ENCODE peak calls at places on chromosome 18, in four cellular contexts. U is psoas muscle, N is left lung, V is uterus. O is an unnamed sample. For H3K9me3, the result is how much of the 10 kb centered on the place peaks cover.

GRCh38 chr18:12315481-12315880 is 7.4 kb downstream of the TUBB6 start:
- DNase-seq in V (no peak), N (no peak), U (no peak), O (no peak)

GRCh38 chr18:62425465-62426190 is 97.2 kb upstream of the ZCCHC2 start:
- DNase-seq in V (peak), N (no peak), U (peak), O (peak)

GRCh38 chr18:13791181-13791580 is 32.8 kb upstream of the MC5R start:
- DNase-seq in U (no peak), N (no peak), V (no peak), O (no peak)

GRCh38 chr18:68847219-68847860 is 49.5 kb downstream of the CCDC102B start:
- DNase-seq in N (no peak), U (no peak), V (no peak), O (no peak)

GRCh38 chr18:24368749-24369148 is 28.9 kb downstream of the OSBPL1A start:
- DNase-seq in N (no peak), U (no peak), V (no peak), O (no peak)

GRCh38 chr18:31273812-31274527 is 44.0 kb upstream of the DSG1 start:
- DNase-seq in N (no peak), U (no peak), V (no peak), O (no peak)

GRCh38 chr18:23320709-23321236 is 132.3 kb upstream of the RIOK3 start:
- DNase-seq in V (no peak), U (no peak), N (no peak), O (no peak)

GRCh38 chr18:11669948-11670275 is 19.2 kb upstream of the GNAL start:
- DNase-seq in U (no peak), V (no peak), N (no peak), O (no peak)

GRCh38 chr18:41324934-41325333 is 630.1 kb upstream of the PIK3C3 start:
- DNase-seq in N (no peak), V (no peak), U (no peak), O (no peak)

GRCh38 chr18:41881285-41881684 is 73.7 kb upstream of the PIK3C3 start:
- DNase-seq in U (no peak), N (no peak), V (no peak), O (no peak)

GRCh38 chr18:12121175-12122095 is 27.8 kb downstream of the ANKRD62 start:
- DNase-seq in U (no peak), N (no peak), V (no peak), O (no peak)

GRCh38 chr18:9827856-9828793 is 57.6 kb upstream of the TXNDC2 start:
- DNase-seq in U (no peak), N (no peak), V (no peak), O (no peak)

GRCh38 chr18:24188120-24188519 is 49.3 kb downstream of the CABYR start:
- DNase-seq in V (no peak), U (no peak), N (no peak), O (no peak)

GRCh38 chr18:1227025-1227424 is 322.4 kb downstream of the ADCYAP1 start:
- DNase-seq in U (no peak), V (no peak), N (no peak), O (no peak)

GRCh38 chr18:37529863-37530262 is 35.7 kb downstream of the CELF4 start:
- DNase-seq in V (no peak), N (no peak), U (no peak), O (no peak)

GRCh38 chr18:27363918-27364317 is 178.8 kb upstream of the CHST9 start:
- DNase-seq in U (no peak), V (no peak), N (no peak), O (no peak)

GRCh38 chr18:57839942-57840381 is 36.8 kb upstream of the ATP8B1 start:
- DNase-seq in U (no peak), N (no peak), V (no peak), O (no peak)

GRCh38 chr18:69400253-69400975 is at the start of gene DOK6:
- DNase-seq in U (peak), V (peak), N (peak), O (peak)

GRCh38 chr18:21315741-21316187 is 73.7 kb downstream of the GREB1L start:
- DNase-seq in U (no peak), N (no peak), V (no peak), O (no peak)

GRCh38 chr18:12420831-12421421 is 13.2 kb downstream of the PRELID3A start:
- DNase-seq in U (no peak), N (no peak), V (peak), O (no peak)

GRCh38 chr18:11661430-11661829 is 27.6 kb upstream of the GNAL start:
- DNase-seq in N (no peak), U (no peak), V (no peak), O (no peak)

GRCh38 chr18:77635441-77635840 is 385.8 kb downstream of the GALR1 start:
- DNase-seq in V (peak), U (no peak), N (no peak), O (peak)

GRCh38 chr18:43279015-43279758 is 1.9 kb upstream of the SYT4 start:
- DNase-seq in N (no peak), V (no peak), U (no peak), O (no peak)

GRCh38 chr18:80022613-80023012 is 11.6 kb upstream of the RBFA start:
- DNase-seq in V (no peak), N (no peak), U (no peak), O (no peak)
- H3K9me3 ChIP-seq in V (half or more), N (half or more), U (half or more), O (half or more)

DNA sequence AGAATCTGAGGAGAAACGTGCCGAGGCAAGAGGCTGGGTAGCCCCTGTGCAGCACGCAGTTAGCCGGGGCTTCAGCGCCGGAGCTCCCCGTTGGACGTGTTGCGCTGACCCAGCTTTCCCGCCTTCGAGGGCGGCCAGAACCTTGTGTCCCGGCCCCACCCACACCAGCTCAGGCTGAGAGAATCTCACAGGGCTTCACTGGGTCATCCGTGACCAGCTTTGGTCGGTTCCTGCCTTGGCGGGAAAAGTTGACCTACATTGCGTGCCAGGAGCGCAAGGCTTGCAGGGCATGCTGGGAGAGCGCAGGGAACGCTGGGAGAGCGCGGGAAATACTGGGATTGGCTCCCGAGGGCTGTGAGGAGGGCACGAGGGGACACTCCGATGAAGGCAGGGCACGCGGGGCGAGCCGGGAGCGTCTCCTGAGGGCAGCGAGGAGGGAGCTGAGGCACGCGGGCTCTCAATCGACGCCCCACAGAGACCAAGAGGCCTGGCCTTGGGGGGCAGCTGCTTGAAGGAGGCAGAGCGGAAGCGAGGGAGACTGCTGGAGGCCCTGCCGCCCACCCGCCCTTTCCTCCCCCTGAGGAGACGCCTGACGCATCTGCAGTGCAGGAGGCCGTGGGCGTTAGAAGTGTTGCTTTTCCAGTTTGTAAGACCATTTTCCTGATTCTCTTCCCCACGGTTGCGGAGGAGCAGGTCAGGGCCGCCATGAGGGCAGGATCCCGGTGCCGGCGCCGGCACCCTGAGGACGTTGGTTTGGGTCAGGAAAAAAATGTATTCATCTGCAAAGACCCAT is at the start of gene C18orf63:
- DNase-seq in U (no peak), N (peak), V (no peak), O (no peak)
- H3K9me3 ChIP-seq in U (under half), N (under half), V (under half), O (under half)

GRCh38 chr18:71597219-71597618 is 946.9 kb downstream of the CBLN2 start:
- DNase-seq in V (no peak), U (no peak), N (no peak), O (no peak)
- H3K9me3 ChIP-seq in V (under half), U (under half), N (under half), O (under half)

GRCh38 chr18:4808891-4809290 is 353.8 kb upstream of the DLGAP1 start:
- DNase-seq in V (no peak), U (no peak), N (no peak), O (no peak)

GRCh38 chr18:4813708-4814107 is 358.6 kb upstream of the DLGAP1 start:
- DNase-seq in U (no peak), N (no peak), V (no peak), O (no peak)
- H3K9me3 ChIP-seq in U (under half), N (under half), V (under half), O (under half)

DNA sequence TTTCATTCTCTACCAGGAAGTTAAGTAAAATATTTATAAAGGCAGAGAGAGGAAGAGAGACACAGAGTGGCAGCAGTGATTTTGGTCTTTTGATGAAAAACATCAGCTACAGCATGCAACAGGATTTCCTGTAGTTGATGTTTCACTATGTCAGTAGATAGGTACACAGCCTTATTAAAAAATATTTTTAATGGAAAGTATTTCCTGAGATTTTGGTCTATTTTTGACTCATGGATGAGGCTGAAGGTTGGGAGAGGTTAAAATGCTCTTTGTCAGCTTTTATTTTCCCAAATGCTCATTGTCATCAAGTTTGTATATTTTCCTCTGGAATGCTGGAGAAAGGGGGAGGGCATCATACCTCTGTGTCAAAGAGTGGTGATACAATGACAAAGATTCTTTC is 1112.5 kb downstream of the CBLN2 start:
- DNase-seq in V (no peak), U (no peak), N (no peak), O (no peak)
- H3K9me3 ChIP-seq in V (under half), U (under half), N (under half), O (under half)

GRCh38 chr18:8713691-8714090 is 8.3 kb downstream of the MTCL1 start:
- DNase-seq in U (no peak), V (no peak), N (no peak), O (no peak)
- H3K9me3 ChIP-seq in U (under half), V (under half), N (under half), O (under half)

DNA sequence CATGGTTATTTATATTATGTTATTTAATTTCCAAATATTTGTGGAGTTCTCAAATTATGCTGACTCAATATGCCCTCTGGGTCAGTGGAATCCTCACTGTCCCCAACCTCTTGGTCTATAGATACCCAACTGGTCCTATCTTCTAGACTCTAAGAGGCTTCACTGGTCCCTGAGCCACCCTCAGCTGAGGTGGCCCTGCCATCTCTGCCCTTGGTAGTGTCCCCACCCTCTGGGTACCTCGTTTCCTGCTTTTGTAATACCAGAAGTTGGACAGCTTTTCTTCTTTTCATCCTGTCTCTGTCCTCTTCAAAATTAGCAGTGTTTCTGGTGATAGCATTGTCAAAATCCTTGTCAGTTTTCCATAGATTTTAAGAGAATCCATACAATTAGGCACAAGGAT is 11.9 kb downstream of the ZSCAN30 start:
- DNase-seq in N (no peak), V (no peak), U (no peak), O (no peak)
- H3K9me3 ChIP-seq in N (under half), V (under half), U (under half), O (under half)

GRCh38 chr18:59172664-59173249 is 33.1 kb downstream of the SEC11C start:
- DNase-seq in N (no peak), V (no peak), U (no peak), O (no peak)
- H3K9me3 ChIP-seq in N (under half), V (under half), U (under half), O (under half)

GRCh38 chr18:48609114-48609513 is 70.3 kb downstream of the CTIF start:
- DNase-seq in N (no peak), V (no peak), U (no peak), O (no peak)
- H3K9me3 ChIP-seq in N (under half), V (under half), U (under half), O (under half)

O was measured in tibial artery.